ENCODE peak calls at places on chromosomes 13 and 19, in eight cellular contexts. C is OCI-LY7, X is omental fat pad, U is stomach, M is WTC11, V is fibroblast of lung, O is GM10248, T is astrocyte of the spinal cord. N is an unnamed sample.
A peak's percentile ranks its signal among the peaks of the same experiment; 100 is the strongest.

GRCh38 chr19:13053761-13054604 is 48.7 kb downstream of the LYL1 start:
- DNase-seq in C (no peak), X (peak; percentile 44), U (peak; percentile 89), M (peak; percentile 44), V (peak; percentile 89), O (no peak), T (peak; percentile 95), N (no peak)

GRCh38 chr13:51861728-51862300 is at the start of gene CCDC70:
- DNase-seq in C (no peak), X (no peak), U (no peak), M (no peak), V (peak; percentile 8), O (no peak), T (peak; percentile 36), N (no peak)

GRCh38 chr19:35533822-35534521 is 716 bp downstream of the GAPDHS start:
- DNase-seq in C (no peak), X (no peak), U (peak; percentile 55), M (peak; percentile 65), V (peak; percentile 46), O (peak; percentile 48), T (no peak), N (no peak)

GRCh38 chr19:21434967-21435544 is 38.1 kb downstream of the ZNF493 start:
- DNase-seq in C (no peak), X (no peak), U (no peak), M (no peak), V (no peak), O (no peak), T (no peak), N (no peak)

GRCh38 chr13:95797016-95797415 is 120.1 kb downstream of the DNAJC3 start:
- DNase-seq in C (no peak), X (no peak), U (no peak), M (no peak), V (peak; percentile 19), O (no peak), T (no peak), N (no peak)

GRCh38 chr19:35169226-35169995 is 14.9 kb downstream of the FXYD5 start:
- DNase-seq in C (no peak), X (no peak), U (no peak), M (no peak), V (no peak), O (no peak), T (no peak), N (no peak)

GRCh38 chr13:113647351-113648217 is 10.4 kb downstream of the ATP4B start:
- DNase-seq in C (no peak), X (peak; percentile 57), U (peak; percentile 96), M (peak; percentile 8), V (peak; percentile 54), O (no peak), T (peak; percentile 24), N (peak; percentile 67)

GRCh38 chr19:46186717-46187101 is 38.7 kb downstream of the IGFL2 start:
- DNase-seq in C (no peak), X (no peak), U (no peak), M (no peak), V (no peak), O (no peak), T (no peak), N (no peak)

GRCh38 chr19:5339470-5339949 is 1.1 kb downstream of the PTPRS start:
- DNase-seq in C (no peak), X (no peak), U (no peak), M (peak; percentile 30), V (no peak), O (no peak), T (no peak), N (no peak)

GRCh38 chr19:8648240-8648639 is 17.8 kb downstream of the NFILZ start:
- DNase-seq in C (no peak), X (no peak), U (no peak), M (no peak), V (no peak), O (no peak), T (no peak), N (no peak)

GRCh38 chr13:97191143-97191542 is 31.0 kb upstream of the MBNL2 start:
- DNase-seq in C (no peak), X (no peak), U (no peak), M (no peak), V (no peak), O (no peak), T (no peak), N (no peak)

DNA sequence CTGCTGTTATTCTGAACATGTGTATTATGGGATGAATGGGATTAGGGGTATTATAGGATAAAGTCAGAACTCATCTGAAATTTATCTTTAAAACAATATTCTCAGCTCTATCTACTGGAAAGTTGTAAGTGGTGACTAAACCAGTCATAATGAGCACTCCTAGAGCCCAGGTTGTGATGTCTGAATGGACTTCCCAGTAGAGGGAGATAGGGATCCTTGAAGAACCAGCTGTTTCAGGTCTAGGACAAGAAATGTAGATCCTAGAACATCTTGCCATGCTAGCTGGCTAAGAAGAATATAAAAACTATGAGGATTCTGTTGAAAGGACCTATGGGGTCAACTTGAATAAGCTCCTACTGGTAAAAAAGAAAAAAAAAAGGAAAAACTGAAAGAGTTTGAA is 310.8 kb downstream of the SLC7A1 start:
- DNase-seq in C (no peak), X (no peak), U (no peak), M (no peak), V (no peak), O (no peak), T (no peak), N (no peak)
- TF ChIP-seq CTCF in C (no peak), X (no peak), U (no peak), M (no peak), V (no peak), O (no peak), T (no peak), N (no peak)

GRCh38 chr13:44313674-44314073 is 60.0 kb upstream of the SERP2 start:
- DNase-seq in C (no peak), X (no peak), U (no peak), M (no peak), V (peak; percentile 75), O (no peak), T (peak; percentile 86), N (no peak)
- TF ChIP-seq CTCF in C (no peak), X (no peak), U (no peak), M (no peak), V (no peak), O (no peak), T (no peak), N (no peak)

DNA sequence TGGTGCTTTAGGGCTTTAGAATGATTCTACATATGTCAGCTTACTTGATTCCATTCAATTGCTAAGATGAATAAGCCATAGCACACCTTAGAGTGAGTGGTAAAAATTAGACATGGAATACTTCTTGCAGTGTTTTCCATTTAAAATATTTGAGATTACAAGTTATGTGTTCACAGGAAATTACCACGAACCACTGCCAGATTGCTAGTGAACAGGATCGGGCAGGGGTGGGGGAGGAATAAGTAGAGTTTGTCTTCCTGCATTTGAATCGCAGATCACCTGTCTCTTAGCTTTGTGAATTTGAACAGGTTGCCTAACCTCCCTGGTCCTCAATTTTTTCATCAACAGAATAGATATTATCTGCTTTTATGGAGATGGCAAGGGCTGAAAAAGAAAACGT is 124.6 kb downstream of the GGACT start:
- DNase-seq in C (no peak), X (no peak), U (no peak), M (no peak), V (no peak), O (no peak), T (no peak), N (no peak)
- TF ChIP-seq CTCF in C (no peak), X (no peak), U (no peak), M (no peak), V (no peak), O (no peak), T (no peak), N (no peak)

DNA sequence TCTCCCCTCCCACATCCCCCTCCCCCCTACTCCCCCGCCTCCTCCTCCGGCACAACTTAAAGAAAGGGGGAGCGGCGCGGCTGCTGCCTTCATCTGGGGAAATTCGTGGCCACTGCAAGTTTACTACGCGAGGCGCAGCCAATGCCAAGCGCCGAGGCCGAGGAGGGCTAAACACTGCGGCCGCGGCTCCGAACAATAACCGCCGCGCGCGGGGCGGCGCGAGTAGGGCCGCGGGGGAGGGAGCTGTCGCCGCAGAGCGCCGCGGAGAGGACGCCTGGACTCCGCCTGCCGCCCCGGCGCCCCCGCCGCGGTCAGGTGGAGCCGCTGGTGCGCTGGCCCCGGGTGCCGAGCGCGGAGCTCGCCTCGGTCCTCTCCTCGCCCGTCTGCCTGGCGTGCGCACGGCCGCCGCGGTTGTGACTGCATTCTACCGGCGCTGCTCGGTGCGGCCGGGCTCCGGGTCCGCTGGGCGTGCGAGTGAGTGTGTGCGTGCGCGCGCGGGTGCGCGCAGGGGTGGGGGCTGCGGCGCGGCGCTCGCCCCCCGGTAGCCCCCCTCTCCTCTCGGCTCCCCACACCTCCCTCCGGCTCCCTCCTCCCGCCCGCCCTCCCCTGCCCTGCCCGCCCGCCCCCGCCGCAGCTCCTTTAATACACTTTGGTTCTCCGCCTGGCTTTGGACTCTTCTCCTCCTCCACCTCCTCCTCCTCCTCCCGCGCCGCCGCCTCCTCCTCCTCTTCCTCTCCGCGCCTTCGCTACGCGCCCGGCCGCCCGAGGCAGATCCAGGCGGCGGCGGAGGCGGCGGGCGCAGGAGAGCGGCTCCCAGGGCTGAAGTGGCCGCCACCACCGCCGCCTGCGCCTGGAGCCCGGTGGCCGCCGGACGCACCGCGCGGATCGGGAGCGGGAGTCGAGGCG is at the start of gene ZIC2:
- DNase-seq in C (no peak), X (no peak), U (no peak), M (peak; percentile 79), V (no peak), O (no peak), T (peak; percentile 90), N (peak; percentile 84)
- TF ChIP-seq CTCF in C (no peak), X (no peak), U (no peak), M (no peak), V (no peak), O (no peak), T (no peak), N (no peak)

GRCh38 chr19:14089412-14089661 is 1.2 kb downstream of the SAMD1 start:
- DNase-seq in C (peak; percentile 80), X (no peak), U (no peak), M (no peak), V (peak; percentile 35), O (no peak), T (no peak), N (no peak)
- TF ChIP-seq CTCF in C (peak; percentile 76), X (no peak), U (no peak), M (no peak), V (peak; percentile 21), O (peak; percentile 27), T (peak; percentile 24), N (peak; percentile 50)

DNA sequence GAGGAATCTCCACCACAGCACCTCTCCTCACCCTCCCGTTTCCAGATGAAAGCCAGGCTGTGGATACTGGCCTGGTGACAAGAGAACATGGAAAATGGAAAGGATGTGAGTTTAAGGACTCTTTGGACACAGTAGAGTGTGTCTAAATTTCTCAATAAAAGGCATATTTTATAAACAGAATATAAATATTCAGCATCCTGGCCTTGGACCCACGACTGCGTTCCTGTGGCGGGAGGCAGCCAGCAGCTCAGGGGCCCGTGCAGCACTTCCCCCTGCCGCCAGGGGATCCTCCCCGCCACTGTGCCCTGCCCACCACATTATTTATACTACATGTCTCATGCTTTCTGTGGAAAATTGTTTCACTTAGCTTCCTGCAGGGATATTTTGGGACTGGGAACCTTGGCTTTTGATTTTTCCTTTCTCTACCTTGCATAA is 108.0 kb upstream of the SPATA13 start:
- DNase-seq in C (no peak), X (no peak), U (no peak), M (no peak), V (peak; percentile 64), O (no peak), T (peak; percentile 19), N (no peak)
- TF ChIP-seq CTCF in C (no peak), X (no peak), U (no peak), M (no peak), V (peak; percentile 14), O (no peak), T (peak; percentile 38), N (no peak)